ENCODE peak calls at places on chromosomes 11 and 22, in four cellular contexts. I is neuronal stem cell, W is IMR-90, E is H1. A is an unnamed sample. For H3K4me1, the result is how much of the 10 kb centered on the place peaks cover.

GRCh38 chr22:35099883-35100282 is 33.9 kb downstream of the ISX start:
- DNase-seq in I (no peak), W (no peak), E (no peak), A (no peak)

GRCh38 chr22:44985906-44986527 is 23.8 kb downstream of the PHF21B start:
- DNase-seq in W (no peak), E (no peak), I (no peak), A (no peak)

GRCh38 chr11:62832346-62833234 is at the start of gene TEX54:
- DNase-seq in I (no peak), W (peak), E (no peak), A (no peak)

GRCh38 chr11:100105605-100106358 is 581.3 kb upstream of the ARHGAP42 start:
- DNase-seq in W (no peak), I (no peak), E (no peak), A (no peak)

GRCh38 chr11:134939905-134940304 is 527.9 kb upstream of the B3GAT1 start:
- DNase-seq in I (no peak), E (no peak), W (no peak), A (peak)

GRCh38 chr11:68471360-68472340 is 11.1 kb downstream of the PPP6R3 start:
- DNase-seq in E (no peak), W (peak), I (no peak), A (no peak)

GRCh38 chr11:65291613-65292012 is 23.1 kb upstream of the CDC42EP2 start:
- DNase-seq in I (no peak), W (peak), E (no peak), A (peak)

GRCh38 chr22:26592368-26593015 is 2.6 kb upstream of the TPST2 start:
- DNase-seq in W (no peak), I (no peak), E (no peak), A (no peak)

GRCh38 chr22:26685601-26686000 is 28.2 kb downstream of the MIAT start:
- DNase-seq in W (no peak), I (no peak), E (no peak), A (no peak)

GRCh38 chr11:110133182-110133581 is 40.0 kb downstream of the ZC3H12C start:
- DNase-seq in E (no peak), I (no peak), W (no peak), A (no peak)

GRCh38 chr11:129209891-129210830 is 18.0 kb upstream of the ARHGAP32 start:
- DNase-seq in W (no peak), I (no peak), E (no peak), A (no peak)

GRCh38 chr11:129208863-129209262 is 16.7 kb upstream of the ARHGAP32 start:
- DNase-seq in I (no peak), W (peak), E (no peak), A (no peak)

GRCh38 chr11:129210831-129211181 is 18.7 kb upstream of the ARHGAP32 start:
- DNase-seq in I (no peak), W (no peak), E (no peak), A (no peak)

GRCh38 chr11:129213261-129213660 is 21.1 kb upstream of the ARHGAP32 start:
- DNase-seq in W (no peak), E (no peak), I (no peak), A (no peak)

DNA sequence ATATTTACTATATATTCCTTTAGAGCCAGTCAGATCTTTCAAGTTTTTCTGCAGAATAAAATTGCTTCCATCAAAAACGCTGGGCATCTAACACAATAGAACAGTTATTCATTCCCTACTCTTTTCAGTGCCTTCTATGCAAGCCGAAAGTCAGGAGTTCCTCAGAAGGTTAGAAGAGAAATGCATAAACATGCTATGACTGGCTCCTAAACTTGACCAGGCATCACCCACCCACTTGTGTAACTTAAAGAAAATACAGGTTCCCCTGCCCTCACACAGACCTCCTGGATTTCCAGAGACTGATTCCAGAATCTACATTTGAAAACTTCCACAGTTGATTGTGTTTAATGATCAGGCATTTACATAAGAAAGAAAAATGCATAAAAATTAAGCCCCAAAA is 19.3 kb upstream of the ARHGAP32 start:
- DNase-seq in W (no peak), E (no peak), I (no peak), A (no peak)
- H2BK5ac ChIP-seq in W (no peak), E (no peak), I (no peak), A (no peak)

DNA sequence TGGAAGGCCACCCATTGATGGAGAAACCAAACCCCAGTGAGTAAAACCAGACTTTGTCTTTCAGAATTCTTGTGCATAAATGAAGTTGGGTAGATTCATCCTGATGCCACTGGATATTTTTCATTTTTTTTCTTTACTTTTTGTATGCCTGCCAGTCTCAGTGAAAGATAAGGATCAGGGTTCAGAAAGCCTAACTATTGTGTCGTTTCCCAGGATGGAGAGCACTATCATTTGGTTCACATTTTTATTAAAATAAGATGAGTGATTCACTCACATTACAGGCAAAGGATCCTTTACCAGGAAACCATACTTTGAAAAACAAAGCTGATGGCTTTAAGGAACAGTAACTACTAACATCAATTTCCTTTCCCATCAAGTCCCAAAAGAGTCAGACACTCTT is 52.0 kb downstream of the ARFGAP2 start:
- DNase-seq in E (no peak), W (no peak), I (no peak), A (no peak)
- H3K4me1 ChIP-seq in E (under half), W (under half), I (under half), A (under half)

DNA sequence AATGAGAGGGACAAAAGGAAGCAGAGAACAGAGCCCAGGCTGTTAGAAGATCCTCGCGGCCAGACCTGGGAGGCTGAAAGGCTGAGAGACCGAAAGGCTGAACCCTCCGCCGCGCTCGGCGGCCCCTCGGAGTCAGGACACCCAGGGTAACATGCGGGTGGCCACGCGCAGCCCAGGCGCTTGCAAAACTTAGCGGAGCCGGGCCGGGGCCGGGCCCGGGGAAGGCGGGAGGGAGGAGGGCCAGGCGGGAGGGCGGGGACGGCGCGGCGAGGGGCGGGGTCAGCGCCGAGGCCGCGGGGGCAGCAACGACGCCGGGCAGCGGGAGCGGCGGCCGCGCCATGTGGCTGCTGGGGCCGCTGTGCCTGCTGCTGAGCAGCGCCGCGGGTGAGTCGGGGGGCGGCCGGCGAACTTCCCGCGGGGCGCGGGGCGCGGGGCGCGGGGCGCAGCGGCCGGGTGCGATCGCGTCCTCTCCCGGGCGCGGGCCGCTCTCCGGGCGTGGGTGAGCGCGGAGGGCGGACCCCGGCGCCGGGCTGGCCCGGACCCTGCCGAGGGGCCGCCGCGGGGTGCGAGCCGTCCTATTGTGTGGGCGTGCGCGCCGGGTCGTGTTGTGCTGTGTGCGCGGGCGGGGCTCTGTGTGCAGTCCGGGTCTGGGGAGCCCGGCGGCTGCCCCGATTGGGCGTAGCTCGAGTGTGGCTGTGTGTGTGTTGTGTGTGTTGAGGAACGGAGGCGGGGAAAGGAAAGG is at the start of gene LDLRAD3:
- DNase-seq in W (peak), I (peak), E (peak), A (peak)
- H2BK5ac ChIP-seq in W (peak), I (peak), E (peak), A (peak)

GRCh38 chr11:82999232-82999631 is 72.5 kb downstream of the RAB30 start:
- DNase-seq in E (no peak), W (no peak), I (no peak), A (no peak)

GRCh38 chr11:82995754-82996398 is 75.8 kb downstream of the RAB30 start:
- DNase-seq in E (no peak), I (no peak), W (no peak), A (peak)

GRCh38 chr11:82995276-82995675 is 76.4 kb downstream of the RAB30 start:
- DNase-seq in W (no peak), I (no peak), E (no peak), A (no peak)

GRCh38 chr11:82998697-82999096 is 73.0 kb downstream of the RAB30 start:
- DNase-seq in E (no peak), W (no peak), I (no peak), A (no peak)

DNA sequence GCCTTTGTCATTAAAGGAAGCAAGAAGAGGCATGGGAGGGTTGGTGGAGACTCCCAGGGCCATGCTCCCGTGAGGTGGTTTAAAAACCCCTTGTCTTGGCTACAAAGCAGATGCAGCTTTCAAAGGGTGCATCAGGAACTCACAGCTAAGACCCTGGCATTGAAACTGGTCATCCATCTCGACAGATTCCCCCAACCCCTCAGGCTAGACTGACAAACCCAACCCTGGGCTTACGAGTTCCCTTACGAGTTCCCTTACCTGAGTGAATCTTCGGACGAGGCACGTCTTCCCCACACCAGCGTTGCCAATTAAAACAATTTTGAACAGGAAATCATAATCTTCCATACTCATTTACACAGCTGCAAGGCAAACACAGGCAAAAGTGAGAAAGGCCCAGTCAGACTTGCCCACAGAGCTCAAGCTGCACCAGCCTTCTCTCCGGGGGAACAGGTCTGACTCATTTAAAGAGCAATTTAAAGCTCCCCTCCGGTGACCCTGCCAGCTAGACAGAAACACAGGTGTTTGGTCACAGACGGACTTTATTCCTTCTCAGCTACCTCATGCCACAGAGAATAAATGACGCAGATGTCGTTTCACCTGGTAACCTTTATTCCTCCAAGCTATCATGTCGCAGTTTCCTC is 74.6 kb downstream of the RAB30 start:
- DNase-seq in I (no peak), W (no peak), E (no peak), A (no peak)
- H3K4me1 ChIP-seq in I (under half), W (under half), E (under half), A (under half)

GRCh38 chr11:19962795-19963163 is 197.5 kb downstream of the DBX1 start:
- DNase-seq in I (no peak), W (peak), E (no peak), A (peak)
- H2BK5ac ChIP-seq in I (no peak), W (peak), E (no peak), A (no peak)

GRCh38 chr11:122138759-122139594 is 23.0 kb upstream of the BLID start:
- DNase-seq in I (no peak), E (no peak), W (peak), A (peak)

GRCh38 chr11:122141757-122142156 is 25.7 kb upstream of the BLID start:
- DNase-seq in I (no peak), E (no peak), W (no peak), A (no peak)

GRCh38 chr11:122137081-122137793 is 21.2 kb upstream of the BLID start:
- DNase-seq in E (no peak), I (no peak), W (peak), A (peak)

GRCh38 chr11:122140535-122140934 is 24.5 kb upstream of the BLID start:
- DNase-seq in E (no peak), W (peak), I (no peak), A (peak)

DNA sequence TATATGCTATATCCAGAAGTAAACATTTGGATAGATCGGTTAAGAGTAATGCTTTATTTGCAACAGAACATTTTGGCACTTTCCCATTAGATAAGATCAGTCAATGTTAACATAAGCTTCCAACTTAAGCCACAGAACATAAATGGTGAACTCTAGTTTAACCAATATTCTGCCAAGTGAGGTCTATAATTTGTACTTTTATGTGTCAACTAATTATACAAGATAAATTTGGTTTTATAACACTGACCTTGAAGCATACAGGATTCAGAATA is 23.5 kb upstream of the BLID start:
- DNase-seq in W (peak), I (no peak), E (no peak), A (no peak)
- H3K4me1 ChIP-seq in W (under half), I (under half), E (under half), A (under half)